ENCODE peak calls at places on chromosomes 2 and 18, in seven cellular contexts. K is breast epithelium, R is uterus, J is MM.1S, E is body of pancreas, W is astrocyte, D is heart left ventricle. N is an unnamed sample.

GRCh38 chr2:81542119-81542518 is 1237.6 kb upstream of the LRRTM1 start:
- DNase-seq in E (no peak), D (no peak), J (no peak), R (no peak), W (no peak), K (no peak), N (no peak)

GRCh38 chr2:164903944-164904343 is 51.4 kb downstream of the SLC38A11 start:
- DNase-seq in R (no peak), J (no peak), W (no peak), E (peak; percentile 53), D (no peak), K (peak; percentile 37), N (no peak)

GRCh38 chr2:15893689-15894325 is 46.5 kb upstream of the MYCN start:
- DNase-seq in J (no peak), W (no peak), R (no peak), E (no peak), D (no peak), K (peak; percentile 53), N (no peak)

GRCh38 chr2:51782874-51783765 is 751.2 kb upstream of the NRXN1 start:
- DNase-seq in E (no peak), W (peak; percentile 36), K (no peak), R (no peak), D (peak; percentile 34), J (peak; percentile 83), N (no peak)

GRCh38 chr2:121501070-121501469 is 29.6 kb upstream of the RNU4ATAC start:
- DNase-seq in E (no peak), D (no peak), R (no peak), W (peak; percentile 88), J (no peak), K (peak; percentile 57), N (no peak)

GRCh38 chr2:196331143-196331542 is 159.8 kb upstream of the STK17B start:
- DNase-seq in W (peak; percentile 85), E (no peak), J (no peak), K (no peak), R (no peak), D (peak; percentile 28), N (no peak)

GRCh38 chr18:31497404-31497710 is 620 bp upstream of the DSG2 start:
- DNase-seq in E (no peak), R (no peak), J (no peak), D (no peak), W (no peak), K (no peak), N (no peak)

GRCh38 chr2:86037795-86038192 is 67.9 kb downstream of the POLR1A start:
- DNase-seq in E (no peak), J (peak; percentile 25), R (no peak), D (no peak), K (no peak), W (no peak), N (no peak)

GRCh38 chr2:38613126-38613848 is 10.6 kb upstream of the HNRNPLL start:
- DNase-seq in D (no peak), R (no peak), K (no peak), E (no peak), J (no peak), W (no peak), N (no peak)

GRCh38 chr2:213064099-213064498 is 87.3 kb downstream of the IKZF2 start:
- DNase-seq in E (no peak), K (no peak), W (no peak), D (no peak), R (no peak), J (no peak), N (no peak)

GRCh38 chr18:61651145-61651879 is 241.5 kb downstream of the RNF152 start:
- DNase-seq in J (no peak), D (no peak), R (no peak), W (no peak), E (no peak), K (peak; percentile 73), N (no peak)

GRCh38 chr18:4074647-4075046 is 380.5 kb downstream of the DLGAP1 start:
- DNase-seq in E (no peak), D (no peak), R (no peak), J (no peak), W (peak; percentile 6), K (no peak), N (no peak)

GRCh38 chr18:79576686-79577351 is 102.8 kb upstream of the CTDP1 start:
- DNase-seq in W (peak; percentile 67), E (peak; percentile 67), D (peak; percentile 76), K (peak; percentile 38), R (peak; percentile 57), J (no peak), N (no peak)

GRCh38 chr2:112869258-112869842 is 32.8 kb upstream of the IL1B start:
- DNase-seq in W (peak; percentile 92), R (peak; percentile 18), K (peak; percentile 80), E (peak; percentile 39), J (no peak), D (peak; percentile 74), N (peak; percentile 78)

GRCh38 chr18:27185025-27185763 is at the start of gene CHST9:
- DNase-seq in K (no peak), D (peak; percentile 23), J (no peak), R (no peak), W (no peak), E (peak; percentile 51), N (no peak)

GRCh38 chr2:203591642-203592041 is 56.5 kb upstream of the RAPH1 start:
- DNase-seq in W (no peak), J (no peak), K (no peak), D (no peak), E (no peak), R (no peak), N (no peak)

GRCh38 chr2:148926291-148926961 is 51.4 kb downstream of the KIF5C start:
- DNase-seq in W (no peak), R (no peak), J (peak; percentile 65), D (peak; percentile 22), E (peak; percentile 31), K (no peak), N (no peak)

GRCh38 chr2:23507267-23508065 is 122.5 kb downstream of the KLHL29 start:
- DNase-seq in K (no peak), J (no peak), W (no peak), E (no peak), R (no peak), D (no peak), N (no peak)

GRCh38 chr2:219485201-219485580 is 13.5 kb upstream of the GMPPA start:
- DNase-seq in J (no peak), K (no peak), D (no peak), W (no peak), E (no peak), R (no peak), N (no peak)

GRCh38 chr2:219486424-219486959 is 12.2 kb upstream of the GMPPA start:
- DNase-seq in E (no peak), D (no peak), R (no peak), J (no peak), W (no peak), K (no peak), N (no peak)

GRCh38 chr2:219484343-219485200 is 14.1 kb upstream of the GMPPA start:
- DNase-seq in E (no peak), W (no peak), R (no peak), K (no peak), D (no peak), J (no peak), N (no peak)

GRCh38 chr2:219482674-219483405 is 15.9 kb upstream of the GMPPA start:
- DNase-seq in R (no peak), K (no peak), D (no peak), J (no peak), W (no peak), E (no peak), N (no peak)

GRCh38 chr2:219483451-219484342 is 15.0 kb upstream of the GMPPA start:
- DNase-seq in R (no peak), D (no peak), K (no peak), J (no peak), E (no peak), W (no peak), N (no peak)
- TF ChIP-seq CTCF in R (no peak), D (no peak), K (no peak), J (no peak), E (no peak), W (no peak), N (no peak)

DNA sequence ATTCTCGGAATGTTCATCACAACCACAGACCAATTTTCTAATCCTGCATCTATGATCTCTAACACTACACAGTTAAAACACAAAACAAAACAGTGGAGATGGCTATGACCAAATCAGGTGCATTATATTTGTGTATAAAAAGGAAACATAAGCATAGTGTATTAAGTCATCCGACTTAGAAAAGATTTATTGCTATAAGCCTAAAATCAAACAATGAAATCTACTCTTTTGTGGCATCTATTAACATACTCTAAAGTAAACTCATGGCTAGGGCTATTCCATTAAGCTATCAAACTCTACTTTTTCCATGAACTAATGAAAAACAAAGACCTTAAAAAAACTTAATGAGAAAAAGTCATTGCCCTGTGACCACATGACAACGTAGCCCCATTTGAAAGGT is 8.7 kb downstream of the SP3 start:
- DNase-seq in K (no peak), D (no peak), R (no peak), W (no peak), J (no peak), E (no peak), N (no peak)
- H3K4me1 ChIP-seq in K (no peaks in the 10 kb centered on the region), D (peaks cover 98% of the 10 kb centered on the region), R (peaks cover 3% of the 10 kb centered on the region), W (peaks cover 3% of the 10 kb centered on the region), J (peaks cover 26% of the 10 kb centered on the region), E (peaks cover 70% of the 10 kb centered on the region), N (peaks cover 74% of the 10 kb centered on the region)

DNA sequence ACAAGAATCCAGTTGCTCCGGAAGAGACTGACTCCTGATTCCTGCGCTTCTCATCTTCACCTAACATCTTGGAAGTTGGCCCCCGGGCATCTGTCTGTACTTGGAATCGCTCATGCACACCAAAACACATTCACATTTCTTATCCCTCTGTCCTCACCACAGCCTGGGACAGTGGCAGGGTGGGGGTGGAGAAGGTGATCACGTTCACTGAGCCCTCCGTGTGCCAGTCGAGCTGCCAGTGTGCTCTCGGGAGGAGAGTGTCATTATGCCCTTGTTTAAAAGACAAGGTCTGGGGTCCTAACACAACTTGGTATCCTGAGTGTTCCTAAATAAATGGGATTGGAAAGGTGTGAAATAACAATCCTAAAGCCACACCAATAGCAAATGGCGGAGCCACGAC is 17.3 kb downstream of the GYPC start:
- DNase-seq in D (no peak), W (no peak), J (no peak), K (no peak), R (no peak), E (no peak), N (no peak)
- H3K9me3 ChIP-seq in D (peaks cover 11% of the 10 kb centered on the region), W (peaks cover 3% of the 10 kb centered on the region), J (no peaks in the 10 kb centered on the region), K (peaks cover 5% of the 10 kb centered on the region), R (no peaks in the 10 kb centered on the region), E (peaks cover 10% of the 10 kb centered on the region), N (peaks cover 14% of the 10 kb centered on the region)

GRCh38 chr2:58629720-58630119 is 388.6 kb upstream of the FANCL start:
- DNase-seq in K (no peak), W (no peak), D (no peak), R (no peak), J (no peak), E (no peak), N (no peak)
- TF ChIP-seq CTCF in K (no peak), W (no peak), D (no peak), R (no peak), J (no peak), E (no peak), N (no peak)

N was measured in right atrium auricular region.